ENCODE peak calls at places on chromosomes 7 and 10, in five cellular contexts. One of them, this sample, is unnamed.

GRCh38 chr7:11427686-11428273 is 404.2 kb downstream of the THSD7A start:
- DNase-seq in aorta: no peak
- DNase-seq in GM12878: no peak
- DNase-seq in effector memory CD4-positive, alpha-beta T cell: no peak
- DNase-seq in GM12864: peak
- DNase-seq in this sample: no peak

GRCh38 chr7:3043544-3044395 is at the start of gene CARD11:
- DNase-seq in aorta: no peak
- DNase-seq in GM12878: no peak
- DNase-seq in effector memory CD4-positive, alpha-beta T cell: peak
- DNase-seq in GM12864: no peak
- DNase-seq in this sample: peak

GRCh38 chr10:2660300-2660699 is 407.0 kb upstream of the PFKP start:
- DNase-seq in effector memory CD4-positive, alpha-beta T cell: no peak
- DNase-seq in GM12864: no peak
- DNase-seq in GM12878: no peak
- DNase-seq in aorta: no peak
- DNase-seq in this sample: no peak

GRCh38 chr7:131859162-131859821 is 302.9 kb upstream of the PODXL start:
- DNase-seq in GM12878: peak
- DNase-seq in aorta: peak
- DNase-seq in GM12864: peak
- DNase-seq in effector memory CD4-positive, alpha-beta T cell: no peak
- DNase-seq in this sample: peak

GRCh38 chr7:30308392-30308791 is 24.0 kb downstream of the ZNRF2 start:
- DNase-seq in GM12878: no peak
- DNase-seq in effector memory CD4-positive, alpha-beta T cell: no peak
- DNase-seq in GM12864: no peak
- DNase-seq in aorta: no peak
- DNase-seq in this sample: no peak

GRCh38 chr10:72948762-72949161 is 5.8 kb downstream of the PLA2G12B start:
- DNase-seq in GM12878: no peak
- DNase-seq in aorta: no peak
- DNase-seq in effector memory CD4-positive, alpha-beta T cell: no peak
- DNase-seq in GM12864: no peak
- DNase-seq in this sample: no peak

GRCh38 chr10:120953897-120954296 is 102.7 kb downstream of the WDR11 start:
- DNase-seq in GM12878: no peak
- DNase-seq in GM12864: no peak
- DNase-seq in aorta: no peak
- DNase-seq in effector memory CD4-positive, alpha-beta T cell: no peak
- DNase-seq in this sample: no peak

GRCh38 chr10:48215148-48215982 is 59.1 kb downstream of the FRMPD2 start:
- DNase-seq in aorta: no peak
- DNase-seq in effector memory CD4-positive, alpha-beta T cell: no peak
- DNase-seq in GM12878: peak
- DNase-seq in GM12864: no peak
- DNase-seq in this sample: no peak

GRCh38 chr10:69160809-69161225 is 19.2 kb upstream of the SUPV3L1 start:
- DNase-seq in effector memory CD4-positive, alpha-beta T cell: no peak
- DNase-seq in GM12864: no peak
- DNase-seq in aorta: no peak
- DNase-seq in GM12878: no peak
- DNase-seq in this sample: no peak

GRCh38 chr7:125670926-125671572 is 741.4 kb upstream of the POT1 start:
- DNase-seq in GM12878: no peak
- DNase-seq in effector memory CD4-positive, alpha-beta T cell: no peak
- DNase-seq in GM12864: no peak
- DNase-seq in aorta: no peak
- DNase-seq in this sample: no peak

GRCh38 chr10:20892796-20893195 is 4.3 kb downstream of the NEBL start:
- DNase-seq in effector memory CD4-positive, alpha-beta T cell: no peak
- DNase-seq in GM12864: no peak
- DNase-seq in GM12878: no peak
- DNase-seq in aorta: no peak
- DNase-seq in this sample: no peak

GRCh38 chr7:4797858-4798705 is 22.7 kb downstream of the AP5Z1 start:
- DNase-seq in GM12878: no peak
- DNase-seq in GM12864: no peak
- DNase-seq in effector memory CD4-positive, alpha-beta T cell: peak
- DNase-seq in aorta: peak
- DNase-seq in this sample: peak

GRCh38 chr7:157634401-157635147 is 297.8 kb downstream of the DNAJB6 start:
- DNase-seq in GM12878: no peak
- DNase-seq in GM12864: no peak
- DNase-seq in effector memory CD4-positive, alpha-beta T cell: no peak
- DNase-seq in aorta: no peak
- DNase-seq in this sample: no peak

GRCh38 chr7:132362059-132362458 is 214.2 kb downstream of the PLXNA4 start:
- DNase-seq in effector memory CD4-positive, alpha-beta T cell: no peak
- DNase-seq in aorta: no peak
- DNase-seq in GM12864: no peak
- DNase-seq in GM12878: no peak
- DNase-seq in this sample: no peak

GRCh38 chr10:94076325-94076841 is 82.7 kb downstream of the PLCE1 start:
- DNase-seq in GM12878: no peak
- DNase-seq in GM12864: no peak
- DNase-seq in aorta: no peak
- DNase-seq in effector memory CD4-positive, alpha-beta T cell: no peak
- DNase-seq in this sample: no peak

GRCh38 chr7:111364413-111364812 is 197.9 kb downstream of the IMMP2L start:
- DNase-seq in effector memory CD4-positive, alpha-beta T cell: no peak
- DNase-seq in GM12864: no peak
- DNase-seq in GM12878: no peak
- DNase-seq in aorta: no peak
- DNase-seq in this sample: no peak

GRCh38 chr7:111357691-111358090 is 204.6 kb downstream of the IMMP2L start:
- DNase-seq in GM12864: no peak
- DNase-seq in effector memory CD4-positive, alpha-beta T cell: no peak
- DNase-seq in aorta: no peak
- DNase-seq in GM12878: no peak
- DNase-seq in this sample: no peak

GRCh38 chr7:111362660-111363059 is 199.6 kb downstream of the IMMP2L start:
- DNase-seq in effector memory CD4-positive, alpha-beta T cell: no peak
- DNase-seq in aorta: no peak
- DNase-seq in GM12864: no peak
- DNase-seq in GM12878: no peak
- DNase-seq in this sample: no peak

GRCh38 chr7:111358915-111359314 is 203.4 kb downstream of the IMMP2L start:
- DNase-seq in effector memory CD4-positive, alpha-beta T cell: no peak
- DNase-seq in aorta: no peak
- DNase-seq in GM12864: no peak
- DNase-seq in GM12878: no peak
- DNase-seq in this sample: no peak

DNA sequence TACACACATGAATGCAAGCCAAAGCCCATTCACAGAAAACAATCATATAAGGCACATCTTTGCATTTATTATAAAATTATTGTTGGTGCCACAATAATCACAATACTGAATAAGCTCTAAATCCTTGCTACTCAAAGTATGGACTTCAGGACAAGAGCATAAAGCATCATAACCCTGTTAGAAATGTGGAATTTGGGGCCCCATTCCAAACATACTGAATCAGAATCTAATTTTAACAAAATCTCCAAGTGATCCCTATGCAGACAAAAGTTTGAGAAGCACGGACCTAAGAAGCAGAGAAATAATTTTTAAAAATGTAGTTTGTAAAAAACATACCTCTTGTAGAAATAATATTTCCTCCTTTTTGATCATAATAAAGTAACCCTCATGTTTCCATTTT is 199.2 kb downstream of the IMMP2L start:
- DNase-seq in effector memory CD4-positive, alpha-beta T cell: no peak
- DNase-seq in aorta: no peak
- DNase-seq in GM12864: no peak
- DNase-seq in GM12878: no peak
- DNase-seq in this sample: no peak
- H3K4me3 ChIP-seq in effector memory CD4-positive, alpha-beta T cell: no peak
- H3K4me3 ChIP-seq in aorta: no peak
- H3K4me3 ChIP-seq in GM12864: no peak
- H3K4me3 ChIP-seq in GM12878: no peak
- H3K4me3 ChIP-seq in this sample: no peak

GRCh38 chr10:51542863-51543262 is 156.5 kb downstream of the CSTF2T start:
- DNase-seq in GM12864: no peak
- DNase-seq in effector memory CD4-positive, alpha-beta T cell: no peak
- DNase-seq in GM12878: no peak
- DNase-seq in aorta: no peak
- DNase-seq in this sample: no peak

GRCh38 chr10:51547941-51548340 is 151.5 kb downstream of the CSTF2T start:
- DNase-seq in effector memory CD4-positive, alpha-beta T cell: no peak
- DNase-seq in GM12878: no peak
- DNase-seq in GM12864: no peak
- DNase-seq in aorta: no peak
- DNase-seq in this sample: no peak

GRCh38 chr10:51544933-51545332 is 154.5 kb downstream of the CSTF2T start:
- DNase-seq in effector memory CD4-positive, alpha-beta T cell: no peak
- DNase-seq in aorta: no peak
- DNase-seq in GM12878: no peak
- DNase-seq in GM12864: no peak
- DNase-seq in this sample: no peak
- H3K4me3 ChIP-seq in effector memory CD4-positive, alpha-beta T cell: no peak
- H3K4me3 ChIP-seq in aorta: no peak
- H3K4me3 ChIP-seq in GM12878: no peak
- H3K4me3 ChIP-seq in GM12864: no peak
- H3K4me3 ChIP-seq in this sample: no peak

GRCh38 chr7:143279186-143280098 is 5.3 kb upstream of the TMEM139 start:
- DNase-seq in effector memory CD4-positive, alpha-beta T cell: no peak
- DNase-seq in GM12864: no peak
- DNase-seq in aorta: no peak
- DNase-seq in GM12878: no peak
- DNase-seq in this sample: peak
- H3K4me3 ChIP-seq in effector memory CD4-positive, alpha-beta T cell: peak
- H3K4me3 ChIP-seq in GM12864: no peak
- H3K4me3 ChIP-seq in aorta: no peak
- H3K4me3 ChIP-seq in GM12878: no peak
- H3K4me3 ChIP-seq in this sample: peak

GRCh38 chr10:14750900-14751575 is 23.7 kb downstream of the FAM107B start:
- DNase-seq in GM12864: no peak
- DNase-seq in effector memory CD4-positive, alpha-beta T cell: no peak
- DNase-seq in aorta: no peak
- DNase-seq in GM12878: no peak
- DNase-seq in this sample: no peak
- H3K4me3 ChIP-seq in GM12864: no peak
- H3K4me3 ChIP-seq in effector memory CD4-positive, alpha-beta T cell: no peak
- H3K4me3 ChIP-seq in aorta: no peak
- H3K4me3 ChIP-seq in GM12878: no peak
- H3K4me3 ChIP-seq in this sample: no peak